ENCODE peak calls at places on chromosomes 7 and 10, in eight cellular contexts. Z, S, X, E, T, U, V and C are unnamed samples.

GRCh38 chr10:130236711-130237110 is 100.5 kb downstream of the GLRX3 start:
- DNase-seq in U (no peak), Z (no peak), E (no peak), S (no peak), V (no peak), X (no peak), T (no peak), C (no peak)

GRCh38 chr7:84479059-84479458 is 284.5 kb upstream of the SEMA3A start:
- DNase-seq in E (no peak), T (no peak), Z (no peak), V (no peak), X (no peak), U (no peak), S (no peak), C (no peak)

GRCh38 chr7:84674236-84674913 is 479.8 kb upstream of the SEMA3A start:
- DNase-seq in E (no peak), V (no peak), U (no peak), T (no peak), S (no peak), X (no peak), Z (no peak), C (no peak)

GRCh38 chr7:5636446-5636835 is 145.0 kb downstream of the RNF216 start:
- DNase-seq in T (no peak), Z (no peak), U (peak), S (no peak), V (no peak), E (no peak), X (no peak), C (peak)

GRCh38 chr10:44865289-44865671 is 45.9 kb upstream of the TMEM72 start:
- DNase-seq in Z (no peak), T (no peak), X (no peak), V (no peak), S (no peak), U (no peak), E (no peak), C (peak)

GRCh38 chr7:44958645-44959344 is 20.0 kb downstream of the MYO1G start:
- DNase-seq in U (no peak), X (no peak), E (no peak), S (no peak), V (no peak), Z (no peak), T (no peak), C (no peak)

GRCh38 chr7:106281127-106281526 is 3.7 kb downstream of the NAMPT start:
- DNase-seq in T (no peak), U (no peak), S (no peak), E (no peak), V (no peak), X (no peak), Z (no peak), C (no peak)

GRCh38 chr10:97195654-97196212 is 10.0 kb upstream of the SLIT1 start:
- DNase-seq in U (no peak), Z (no peak), V (no peak), S (no peak), E (no peak), X (no peak), T (no peak), C (no peak)

GRCh38 chr7:85750454-85750949 is 563.6 kb upstream of the SEMA3D start:
- DNase-seq in X (peak), V (peak), U (no peak), Z (no peak), S (peak), E (no peak), T (peak), C (peak)

GRCh38 chr10:60353519-60354258 is 36.0 kb downstream of the ANK3 start:
- DNase-seq in S (peak), Z (no peak), T (no peak), X (no peak), E (no peak), V (no peak), U (peak), C (peak)

GRCh38 chr10:100653957-100654834 is 91.2 kb upstream of the PAX2 start:
- DNase-seq in S (peak), Z (no peak), X (no peak), U (no peak), E (no peak), T (no peak), V (no peak), C (peak)

GRCh38 chr10:97000487-97001182 is 168.5 kb downstream of the LCOR start:
- DNase-seq in E (no peak), Z (no peak), U (no peak), S (no peak), X (no peak), V (peak), T (no peak), C (no peak)

GRCh38 chr7:22238354-22239311 is 118.3 kb downstream of the RAPGEF5 start:
- DNase-seq in V (no peak), E (no peak), X (no peak), T (no peak), U (no peak), S (no peak), Z (no peak), C (no peak)

GRCh38 chr7:121002755-121003114 is 14.2 kb downstream of the CPED1 start:
- DNase-seq in T (no peak), E (no peak), S (no peak), X (no peak), U (no peak), V (no peak), Z (no peak), C (no peak)

GRCh38 chr7:2199528-2199927 is 33.2 kb downstream of the MAD1L1 start:
- DNase-seq in T (no peak), E (no peak), X (no peak), V (no peak), U (no peak), S (no peak), Z (no peak), C (no peak)

GRCh38 chr7:74025146-74025545 is 2.8 kb upstream of the ELN start:
- DNase-seq in T (peak), Z (no peak), X (no peak), S (peak), V (no peak), U (no peak), E (no peak), C (no peak)

GRCh38 chr10:76111986-76112825 is 680.8 kb downstream of the LRMDA start:
- DNase-seq in E (no peak), T (no peak), X (peak), Z (no peak), V (no peak), U (no peak), S (peak), C (no peak)

GRCh38 chr10:96770987-96771386 is 50.7 kb upstream of the PIK3AP1 start:
- DNase-seq in U (no peak), X (no peak), T (no peak), E (no peak), S (no peak), V (no peak), Z (no peak), C (no peak)

GRCh38 chr7:137801003-137801402 is 45.8 kb downstream of the DGKI start:
- DNase-seq in U (no peak), Z (peak), E (no peak), X (no peak), V (no peak), T (no peak), S (no peak), C (no peak)

GRCh38 chr7:111744501-111745155 is 182.3 kb upstream of the IMMP2L start:
- DNase-seq in X (peak), E (no peak), U (no peak), V (no peak), T (no peak), Z (no peak), S (no peak), C (no peak)

GRCh38 chr10:42932735-42933453 is 144.0 kb upstream of the RET start:
- DNase-seq in U (no peak), X (no peak), T (no peak), Z (no peak), E (peak), S (no peak), V (no peak), C (peak)

GRCh38 chr7:140923358-140924006 is 1.2 kb downstream of the BRAF start:
- DNase-seq in E (no peak), X (no peak), U (peak), S (peak), T (no peak), Z (no peak), V (no peak), C (peak)

GRCh38 chr7:151456276-151456675 is 16.3 kb upstream of the CRYGN start:
- DNase-seq in X (no peak), T (no peak), S (no peak), Z (no peak), U (no peak), V (no peak), E (no peak), C (no peak)

GRCh38 chr7:157692156-157693011 is 355.6 kb downstream of the DNAJB6 start:
- DNase-seq in U (no peak), T (no peak), E (no peak), X (no peak), Z (no peak), V (no peak), S (no peak), C (peak)

GRCh38 chr10:100737359-100738054 is 7.9 kb upstream of the PAX2 start:
- DNase-seq in T (no peak), S (no peak), V (no peak), X (no peak), U (no peak), E (no peak), Z (no peak), C (peak)

GRCh38 chr7:139232377-139232717 is 1.3 kb downstream of the UBN2 start:
- DNase-seq in T (no peak), U (no peak), S (peak), E (no peak), V (no peak), X (no peak), Z (no peak), C (no peak)

GRCh38 chr7:155999631-156000489 is 187.6 kb upstream of the SHH start:
- DNase-seq in S (no peak), U (no peak), T (no peak), Z (no peak), X (no peak), V (no peak), E (no peak), C (no peak)